ENCODE peak calls at places on chromosomes 3 and 15, in six cellular contexts. V, Y, D, G, I and Z are unnamed samples.

GRCh38 chr3:69051796-69052566 is at the start of gene TMF1:
- DNase-seq in V (peak; percentile 100), Y (peak; percentile 99), D (peak; percentile 100), G (peak; percentile 99), I (peak; percentile 98), Z (peak; percentile 99)

GRCh38 chr3:53715815-53716483 is 130.3 kb downstream of the CHDH start:
- DNase-seq in V (no peak), Y (peak; percentile 90), D (peak; percentile 26), G (no peak), I (no peak), Z (no peak)

GRCh38 chr15:88572030-88572333 is 25.5 kb upstream of the DET1 start:
- DNase-seq in V (no peak), Y (no peak), D (no peak), G (no peak), I (no peak), Z (no peak)

GRCh38 chr15:60941448-60941847 is 287.7 kb downstream of the RORA start:
- DNase-seq in V (no peak), Y (peak; percentile 11), D (no peak), G (no peak), I (peak; percentile 87), Z (no peak)

GRCh38 chr3:129023909-129024308 is 22.8 kb downstream of the EFCC1 start:
- DNase-seq in V (no peak), Y (no peak), D (no peak), G (no peak), I (no peak), Z (no peak)

GRCh38 chr3:126931806-126932187 is 51.1 kb upstream of the PLXNA1 start:
- DNase-seq in V (no peak), Y (no peak), D (no peak), G (peak; percentile 55), I (no peak), Z (no peak)

GRCh38 chr15:51781506-51781905 is 30.1 kb downstream of the TMOD2 start:
- DNase-seq in V (no peak), Y (no peak), D (no peak), G (no peak), I (peak; percentile 61), Z (no peak)

GRCh38 chr15:66961901-66962300 is 103.5 kb upstream of the SMAD3 start:
- DNase-seq in V (peak; percentile 35), Y (no peak), D (no peak), G (peak; percentile 35), I (no peak), Z (no peak)

GRCh38 chr3:124364230-124365022 is 365.8 kb upstream of the UMPS start:
- DNase-seq in V (no peak), Y (no peak), D (no peak), G (no peak), I (no peak), Z (peak; percentile 8)

GRCh38 chr15:60343221-60343970 is 54.4 kb downstream of the ANXA2 start:
- DNase-seq in V (no peak), Y (peak; percentile 28), D (no peak), G (no peak), I (peak; percentile 66), Z (no peak)

GRCh38 chr15:69686626-69687025 is 234.0 kb downstream of the RPLP1 start:
- DNase-seq in V (no peak), Y (no peak), D (no peak), G (no peak), I (no peak), Z (no peak)

GRCh38 chr3:100076544-100077529 is 37.5 kb downstream of the FILIP1L start:
- DNase-seq in V (peak; percentile 73), Y (no peak), D (peak; percentile 54), G (no peak), I (no peak), Z (no peak)

GRCh38 chr3:149605902-149606301 is 51.9 kb downstream of the WWTR1 start:
- DNase-seq in V (no peak), Y (peak; percentile 63), D (peak; percentile 44), G (no peak), I (peak; percentile 67), Z (no peak)

GRCh38 chr3:111591555-111591954 is 3.6 kb downstream of the ZBED2 start:
- DNase-seq in V (no peak), Y (no peak), D (no peak), G (no peak), I (no peak), Z (no peak)

GRCh38 chr3:64056616-64057165 is 33.4 kb upstream of the PSMD6 start:
- DNase-seq in V (no peak), Y (peak; percentile 11), D (peak; percentile 36), G (no peak), I (peak; percentile 46), Z (no peak)

GRCh38 chr3:16311960-16312451 is 47.0 kb downstream of the OXNAD1 start:
- DNase-seq in V (no peak), Y (no peak), D (no peak), G (no peak), I (peak; percentile 88), Z (peak; percentile 10)

GRCh38 chr3:59678042-59678707 is 628.4 kb upstream of the CFAP20DC start:
- DNase-seq in V (no peak), Y (no peak), D (no peak), G (no peak), I (peak; percentile 30), Z (no peak)

GRCh38 chr3:195036203-195037016 is 234.5 kb downstream of the XXYLT1 start:
- DNase-seq in V (peak; percentile 20), Y (no peak), D (no peak), G (no peak), I (no peak), Z (no peak)

GRCh38 chr15:42364529-42364928 is 5.2 kb downstream of the CAPN3 start:
- DNase-seq in V (peak; percentile 53), Y (no peak), D (no peak), G (no peak), I (no peak), Z (peak; percentile 22)

GRCh38 chr15:40063563-40064011 is 24.6 kb upstream of the SRP14 start:
- DNase-seq in V (no peak), Y (peak; percentile 60), D (no peak), G (peak; percentile 65), I (peak; percentile 83), Z (no peak)

GRCh38 chr15:48371550-48371949 is 40.3 kb downstream of the DUT start:
- DNase-seq in V (no peak), Y (no peak), D (no peak), G (no peak), I (no peak), Z (no peak)

GRCh38 chr3:178802993-178803693 is 266.9 kb downstream of the KCNMB2 start:
- DNase-seq in V (no peak), Y (no peak), D (no peak), G (no peak), I (no peak), Z (no peak)

GRCh38 chr3:175274474-175275218 is 415.5 kb downstream of the NAALADL2 start:
- DNase-seq in V (no peak), Y (no peak), D (no peak), G (no peak), I (peak; percentile 19), Z (no peak)
- H3K27ac ChIP-seq in V (no peak overlapping the region), Y (no peak overlapping the region), D (no peak overlapping the region), G (no peak overlapping the region), I (no peak overlapping the region), Z (no peak overlapping the region)

DNA sequence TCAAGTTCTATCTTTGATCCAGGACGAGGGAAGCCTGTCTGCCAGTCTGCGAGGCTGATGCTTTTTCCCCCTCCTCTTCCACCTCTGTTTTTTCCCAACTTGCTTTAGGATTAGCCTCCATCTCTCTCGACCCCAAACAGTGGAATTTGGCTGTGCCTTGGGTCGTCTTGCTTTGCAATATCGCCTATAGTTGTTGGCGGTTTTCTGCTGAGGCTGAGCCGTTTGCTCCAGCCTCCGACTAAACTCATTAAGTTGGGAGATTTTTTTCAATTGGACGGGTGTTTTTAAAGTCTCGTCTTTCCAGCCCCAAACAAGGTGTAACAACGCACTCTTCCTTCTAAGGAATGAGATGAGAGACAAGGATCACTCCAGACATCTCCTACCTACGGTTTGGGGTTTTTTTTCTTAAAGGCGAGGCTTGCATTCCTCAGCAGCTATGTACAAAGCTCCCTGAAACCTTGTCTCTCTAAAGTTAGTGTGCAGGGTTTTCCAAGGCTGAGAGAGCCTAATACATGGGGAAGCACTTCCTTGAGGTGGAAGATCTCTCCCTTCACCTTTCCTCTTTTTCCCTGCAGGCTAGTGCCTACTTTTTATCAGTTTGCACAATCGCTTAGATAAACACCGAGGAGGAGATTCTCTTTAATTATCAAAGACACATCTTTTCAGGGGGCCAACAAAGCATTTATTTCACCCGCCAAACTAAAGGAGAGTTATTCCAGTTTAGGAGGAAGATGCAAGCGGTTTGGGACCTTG is 4.7 kb upstream of the NR2F2 start:
- DNase-seq in V (no peak), Y (peak; percentile 41), D (peak; percentile 48), G (no peak), I (peak; percentile 78), Z (no peak)
- H3K27ac ChIP-seq in V (peak overlapping the region; percentile 89), Y (peak overlapping the region; percentile 85), D (no peak overlapping the region), G (peak overlapping the region; percentile 96), I (peak overlapping the region; percentile 90), Z (peak overlapping the region; percentile 16)

GRCh38 chr15:73932381-73933191 is 6.3 kb downstream of the LOXL1 start:
- DNase-seq in V (no peak), Y (peak; percentile 45), D (no peak), G (peak; percentile 15), I (no peak), Z (no peak)
- H3K27ac ChIP-seq in V (no peak overlapping the region), Y (peak overlapping the region; percentile 48), D (no peak overlapping the region), G (peak overlapping the region; percentile 43), I (no peak overlapping the region), Z (no peak overlapping the region)

GRCh38 chr3:172082820-172083513 is 43.6 kb downstream of the FNDC3B start:
- DNase-seq in V (no peak), Y (no peak), D (no peak), G (no peak), I (no peak), Z (no peak)
- H3K27ac ChIP-seq in V (peak overlapping the region; percentile 74), Y (peak overlapping the region; percentile 84), D (no peak overlapping the region), G (peak overlapping the region; percentile 70), I (peak overlapping the region; percentile 32), Z (peak overlapping the region; percentile 34)